ENCODE peak calls at places on chromosomes 13 and 19, in four cellular contexts. J is HFFc6, A is body of pancreas, F is psoas muscle. R is an unnamed sample.

GRCh38 chr19:49701271-49701786 is 10.4 kb downstream of the CPT1C start:
- DNase-seq in J (no peak), A (no peak), F (no peak), R (no peak)

GRCh38 chr19:49216076-49216475 is 58.5 kb downstream of the TRPM4 start:
- DNase-seq in J (no peak), A (no peak), F (no peak), R (no peak)

GRCh38 chr13:98313023-98313937 is 136.2 kb upstream of the RNF113B start:
- DNase-seq in J (no peak), A (peak), F (no peak), R (no peak)

GRCh38 chr19:19445288-19445687 is 39.8 kb downstream of the GATAD2A start:
- DNase-seq in J (no peak), A (no peak), F (no peak), R (no peak)

GRCh38 chr19:38453596-38453995 is 20.1 kb downstream of the RYR1 start:
- DNase-seq in J (no peak), A (no peak), F (no peak), R (no peak)

GRCh38 chr13:53004605-53005004 is 24.0 kb upstream of the OLFM4 start:
- DNase-seq in J (no peak), A (no peak), F (no peak), R (no peak)

GRCh38 chr13:42361701-42362100 is 89.7 kb downstream of the AKAP11 start:
- DNase-seq in J (no peak), A (no peak), F (no peak), R (no peak)

GRCh38 chr19:3708207-3708931 is at the start of gene TJP3:
- DNase-seq in J (peak), A (peak), F (peak), R (no peak)

GRCh38 chr13:113545455-113545930 is 39.1 kb upstream of the TFDP1 start:
- DNase-seq in J (peak), A (peak), F (no peak), R (no peak)

GRCh38 chr13:63120883-63121282 is 1705.2 kb upstream of the PCDH20 start:
- DNase-seq in J (no peak), A (no peak), F (no peak), R (no peak)

GRCh38 chr13:102724923-102725322 is 30.1 kb upstream of the METTL21C start:
- DNase-seq in J (peak), A (no peak), F (no peak), R (no peak)

GRCh38 chr13:34421849-34422475 is 520.1 kb upstream of the NBEA start:
- DNase-seq in J (no peak), A (no peak), F (no peak), R (no peak)

GRCh38 chr13:110024646-110024980 is 238.2 kb upstream of the IRS2 start:
- DNase-seq in J (no peak), A (no peak), F (no peak), R (no peak)

GRCh38 chr13:97018029-97018819 is 23.9 kb upstream of the OXGR1 start:
- DNase-seq in J (peak), A (peak), F (no peak), R (peak)

GRCh38 chr13:76527041-76527440 is 359.2 kb downstream of the KCTD12 start:
- DNase-seq in J (no peak), A (no peak), F (no peak), R (no peak)

GRCh38 chr13:111958612-111959395 is 108.1 kb upstream of the SOX1 start:
- DNase-seq in J (no peak), A (no peak), F (no peak), R (no peak)

GRCh38 chr19:5826531-5827341 is 12.8 kb downstream of the FUT6 start:
- DNase-seq in J (no peak), A (peak), F (no peak), R (peak)

GRCh38 chr13:87078947-87079795 is 592.0 kb upstream of the SLITRK5 start:
- DNase-seq in J (no peak), A (no peak), F (peak), R (no peak)

GRCh38 chr19:39679056-39679790 is 23.5 kb downstream of the LGALS16 start:
- DNase-seq in J (no peak), A (no peak), F (peak), R (peak)

GRCh38 chr19:16754207-16754806 is 34.7 kb downstream of the NWD1 start:
- DNase-seq in J (no peak), A (no peak), F (no peak), R (no peak)

GRCh38 chr19:2039959-2040646 is 10.9 kb downstream of the MKNK2 start:
- DNase-seq in J (no peak), A (no peak), F (peak), R (no peak)

GRCh38 chr19:41264581-41265375 is 606 bp downstream of the HNRNPUL1 start:
- DNase-seq in J (no peak), A (peak), F (peak), R (peak)

GRCh38 chr19:32691291-32691951 is at the start of gene NUDT19:
- DNase-seq in J (peak), A (peak), F (peak), R (peak)

GRCh38 chr19:18167011-18167410 is 6.6 kb upstream of the IFI30 start:
- DNase-seq in J (no peak), A (no peak), F (no peak), R (no peak)

GRCh38 chr19:38683393-38684077 is 36.1 kb downstream of the ACTN4 start:
- DNase-seq in J (peak), A (peak), F (peak), R (no peak)

GRCh38 chr19:48991823-48992570 is 1.1 kb downstream of the GYS1 start:
- DNase-seq in J (peak), A (peak), F (peak), R (peak)

GRCh38 chr13:98142427-98143156 is at the start of gene FARP1:
- DNase-seq in J (peak), A (peak), F (peak), R (peak)

GRCh38 chr13:110784748-110785147 is 71.2 kb downstream of the ING1 start:
- DNase-seq in J (no peak), A (no peak), F (no peak), R (no peak)

GRCh38 chr19:10404888-10405808 is 1.8 kb upstream of the CDC37 start:
- DNase-seq in J (no peak), A (no peak), F (no peak), R (no peak)

GRCh38 chr19:800360-801029 is 3.2 kb downstream of the PTBP1 start:
- DNase-seq in J (no peak), A (peak), F (no peak), R (no peak)

GRCh38 chr13:111319998-111320911 is at the start of gene TEX29:
- DNase-seq in J (no peak), A (no peak), F (no peak), R (no peak)

GRCh38 chr13:24348797-24349515 is 39.6 kb downstream of the C1QTNF9 start:
- DNase-seq in J (no peak), A (peak), F (no peak), R (no peak)

GRCh38 chr13:85693889-85694511 is 105.2 kb downstream of the SLITRK6 start:
- DNase-seq in J (peak), A (no peak), F (no peak), R (no peak)

GRCh38 chr13:43377149-43377548 is 353.8 kb downstream of the DNAJC15 start:
- DNase-seq in J (no peak), A (peak), F (peak), R (no peak)

GRCh38 chr19:10568444-10568825 is 344 bp downstream of the CDKN2D start:
- DNase-seq in J (no peak), A (peak), F (no peak), R (no peak)

DNA sequence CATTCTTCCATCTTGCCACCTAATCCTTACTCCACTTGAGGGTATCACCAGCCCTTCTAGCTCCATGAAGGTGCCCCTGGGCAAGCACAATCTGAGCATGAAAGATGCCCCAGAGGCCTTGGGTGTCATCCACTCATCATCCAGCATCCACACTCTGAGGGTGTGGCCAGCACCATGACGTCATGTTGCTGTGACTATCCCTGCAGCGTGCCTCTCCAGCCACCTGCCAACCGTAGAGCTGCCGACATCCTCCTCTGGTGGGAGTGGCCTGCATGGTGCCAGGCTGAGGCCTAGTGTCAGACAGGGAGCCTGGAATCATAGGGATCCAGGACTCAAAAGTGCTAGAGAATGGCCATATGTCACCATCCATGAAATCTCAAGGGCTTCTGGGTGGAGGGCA is 3.1 kb upstream of the KLK3 start:
- DNase-seq in J (no peak), A (no peak), F (no peak), R (no peak)
- TF ChIP-seq CTCF in J (no peak), A (no peak), F (no peak), R (no peak)

GRCh38 chr19:54439174-54439851 is 9.7 kb upstream of the LENG8 start:
- DNase-seq in J (no peak), A (peak), F (no peak), R (no peak)
- TF ChIP-seq CTCF in J (peak), A (peak), F (no peak), R (peak)

GRCh38 chr13:94947392-94947791 is 235.0 kb upstream of the SOX21 start:
- DNase-seq in J (no peak), A (no peak), F (no peak), R (no peak)
- TF ChIP-seq CTCF in J (no peak), A (no peak), F (no peak), R (no peak)

DNA sequence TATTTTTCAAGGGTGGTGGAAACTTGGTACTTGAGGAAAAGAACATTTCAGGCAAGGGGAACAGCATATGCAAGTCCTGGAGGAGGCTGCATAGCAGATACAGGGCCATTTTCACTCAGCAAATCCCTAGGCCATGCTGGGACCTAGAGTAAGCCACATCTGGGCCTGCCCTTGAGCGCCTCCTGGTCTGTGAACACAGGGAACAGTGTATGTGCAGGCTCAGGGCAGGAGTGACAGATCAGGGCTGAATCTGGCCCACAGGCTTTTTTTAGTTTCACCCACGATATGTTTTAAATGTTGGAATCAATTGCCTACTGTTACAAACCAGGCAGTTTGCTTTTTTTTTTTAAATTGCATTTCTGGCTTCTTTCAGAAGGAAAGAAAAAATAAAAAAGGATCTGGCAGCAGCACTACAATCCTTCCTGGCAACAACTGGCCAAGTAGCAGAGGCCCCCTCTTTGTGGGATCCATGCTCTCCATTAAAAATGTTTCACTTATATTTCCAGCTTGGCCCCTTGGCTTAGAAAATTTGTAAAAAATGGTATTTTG is 1.4 kb upstream of the TMEM145 start:
- DNase-seq in J (no peak), A (no peak), F (no peak), R (no peak)
- TF ChIP-seq CTCF in J (peak), A (no peak), F (no peak), R (no peak)

GRCh38 chr13:44879452-44880058 is 109.7 kb downstream of the NUFIP1 start:
- DNase-seq in J (peak), A (peak), F (no peak), R (peak)

GRCh38 chr13:44874176-44874575 is 115.1 kb downstream of the NUFIP1 start:
- DNase-seq in J (no peak), A (no peak), F (no peak), R (no peak)

GRCh38 chr13:44873486-44873885 is 115.8 kb downstream of the NUFIP1 start:
- DNase-seq in J (no peak), A (peak), F (no peak), R (no peak)

GRCh38 chr13:44874886-44875630 is 114.2 kb downstream of the NUFIP1 start:
- DNase-seq in J (no peak), A (no peak), F (no peak), R (no peak)

GRCh38 chr13:44876782-44877324 is 112.4 kb downstream of the NUFIP1 start:
- DNase-seq in J (no peak), A (no peak), F (no peak), R (no peak)
- TF ChIP-seq CTCF in J (peak), A (no peak), F (no peak), R (peak)

DNA sequence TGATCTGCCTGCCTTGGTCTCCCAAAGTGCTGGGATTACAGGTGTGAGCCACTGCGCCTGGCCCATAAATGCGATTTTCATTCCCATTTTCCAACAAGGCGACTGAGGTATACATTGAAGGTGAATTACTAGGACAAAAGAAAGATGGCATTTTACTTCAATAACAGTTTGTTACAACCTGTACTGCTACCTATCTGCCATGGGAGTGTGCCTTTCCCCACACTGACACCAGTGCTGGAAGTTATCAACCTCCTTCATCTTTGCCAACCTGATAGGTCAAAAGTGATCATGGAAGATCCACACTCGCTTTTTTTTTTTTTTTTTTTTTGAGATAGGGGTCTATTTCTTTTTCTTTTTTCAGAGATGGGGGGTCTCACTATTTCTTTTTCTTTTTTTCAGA is 11.0 kb downstream of the CRX start:
- DNase-seq in J (no peak), A (no peak), F (no peak), R (no peak)
- TF ChIP-seq CTCF in J (no peak), A (no peak), F (no peak), R (no peak)

GRCh38 chr13:59846845-59847620 is 316.7 kb downstream of the DIAPH3 start:
- DNase-seq in J (no peak), A (no peak), F (no peak), R (no peak)
- TF ChIP-seq CTCF in J (no peak), A (no peak), F (no peak), R (no peak)

GRCh38 chr19:35987571-35987896 is 7.5 kb upstream of the SDHAF1 start:
- DNase-seq in J (no peak), A (no peak), F (no peak), R (no peak)
- TF ChIP-seq CTCF in J (no peak), A (no peak), F (no peak), R (peak)

GRCh38 chr13:49210669-49211068 is 9.5 kb upstream of the MLNR start:
- DNase-seq in J (no peak), A (no peak), F (no peak), R (no peak)
- TF ChIP-seq CTCF in J (no peak), A (no peak), F (no peak), R (no peak)

DNA sequence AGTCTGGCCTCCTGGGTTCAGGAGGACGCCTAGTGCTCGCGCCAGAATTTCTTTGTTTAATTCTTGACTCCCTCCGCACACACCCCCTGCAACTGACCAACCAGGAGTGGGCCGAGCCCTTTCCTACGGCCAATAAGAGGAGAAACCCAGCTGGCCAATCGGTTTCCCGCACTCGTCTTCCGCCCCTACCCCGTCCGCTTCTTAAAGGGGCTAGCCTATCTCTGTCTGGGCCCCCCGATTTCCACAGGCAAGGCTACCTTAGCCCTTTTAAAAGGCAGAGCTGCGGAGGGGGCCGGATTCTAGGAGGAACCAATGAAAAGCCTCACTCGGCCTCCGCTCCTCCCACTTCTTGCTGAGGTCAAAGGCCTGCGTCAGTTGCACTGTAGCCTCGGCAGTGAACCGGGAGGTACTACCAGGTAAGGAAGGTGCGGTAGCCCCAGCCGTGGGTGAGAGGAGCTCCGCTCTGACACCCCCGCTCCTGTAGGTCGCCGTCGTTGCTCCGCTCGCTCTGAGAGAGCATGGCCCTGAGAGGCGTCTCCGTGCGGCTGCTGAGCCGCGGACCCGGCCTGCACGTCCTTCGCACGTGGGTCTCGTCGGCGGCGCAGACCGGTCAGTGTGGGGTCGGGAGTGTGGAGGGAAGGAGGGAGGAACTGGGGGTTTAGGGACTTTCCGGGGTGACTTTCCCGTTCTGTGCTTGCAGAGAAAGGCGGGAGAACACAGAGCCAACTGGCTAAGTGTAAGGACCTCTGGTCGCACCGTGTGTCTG is at the start of gene GCDH:
- DNase-seq in J (peak), A (peak), F (peak), R (peak)
- TF ChIP-seq CTCF in J (no peak), A (peak), F (no peak), R (no peak)